ENCODE peak calls at places on chromosomes 5 and 9, in six cellular contexts. G, J, O, V, W and H are unnamed samples.

GRCh38 chr9:87570000-87570834 is 72.5 kb downstream of the DAPK1 start:
- DNase-seq in G (no peak), J (no peak), O (no peak), V (no peak), W (no peak), H (no peak)

GRCh38 chr5:107668154-107668932 is 2.4 kb downstream of the EFNA5 start:
- DNase-seq in G (no peak), J (no peak), O (no peak), V (no peak), W (peak; percentile 30), H (no peak)

GRCh38 chr9:93193373-93193725 is 9.4 kb downstream of the WNK2 start:
- DNase-seq in G (no peak), J (no peak), O (no peak), V (no peak), W (peak; percentile 29), H (no peak)

GRCh38 chr5:67194169-67194568 is 2.4 kb downstream of the CD180 start:
- DNase-seq in G (no peak), J (no peak), O (no peak), V (no peak), W (no peak), H (peak; percentile 73)

GRCh38 chr9:114504341-114505186 is 709 bp downstream of the WHRN start:
- DNase-seq in G (no peak), J (peak; percentile 31), O (peak; percentile 76), V (peak; percentile 58), W (peak; percentile 31), H (no peak)

GRCh38 chr9:135216666-135217431 is 129.4 kb downstream of the OLFM1 start:
- DNase-seq in G (no peak), J (no peak), O (no peak), V (no peak), W (no peak), H (no peak)

GRCh38 chr5:142655339-142656267 is 30.3 kb downstream of the FGF1 start:
- DNase-seq in G (no peak), J (peak; percentile 84), O (peak; percentile 88), V (peak; percentile 77), W (peak; percentile 52), H (peak; percentile 82)

GRCh38 chr9:92486371-92486770 is 4.1 kb upstream of the ASPN start:
- DNase-seq in G (no peak), J (no peak), O (no peak), V (no peak), W (no peak), H (no peak)

GRCh38 chr5:120545951-120546350 is 81.9 kb downstream of the PRR16 start:
- DNase-seq in G (no peak), J (peak; percentile 63), O (peak; percentile 32), V (no peak), W (no peak), H (no peak)

GRCh38 chr9:13209498-13209897 is 70.0 kb downstream of the MPDZ start:
- DNase-seq in G (no peak), J (no peak), O (no peak), V (no peak), W (no peak), H (no peak)

GRCh38 chr9:79895232-79895631 is 323.5 kb downstream of the TLE4 start:
- DNase-seq in G (no peak), J (no peak), O (no peak), V (no peak), W (no peak), H (no peak)

GRCh38 chr9:21402387-21403247 is 6.3 kb upstream of the IFNA8 start:
- DNase-seq in G (no peak), J (no peak), O (peak; percentile 58), V (no peak), W (no peak), H (no peak)

GRCh38 chr5:82365744-82366228 is 87.6 kb upstream of the RPS23 start:
- DNase-seq in G (no peak), J (peak; percentile 89), O (peak; percentile 78), V (peak; percentile 94), W (peak; percentile 100), H (no peak)

DNA sequence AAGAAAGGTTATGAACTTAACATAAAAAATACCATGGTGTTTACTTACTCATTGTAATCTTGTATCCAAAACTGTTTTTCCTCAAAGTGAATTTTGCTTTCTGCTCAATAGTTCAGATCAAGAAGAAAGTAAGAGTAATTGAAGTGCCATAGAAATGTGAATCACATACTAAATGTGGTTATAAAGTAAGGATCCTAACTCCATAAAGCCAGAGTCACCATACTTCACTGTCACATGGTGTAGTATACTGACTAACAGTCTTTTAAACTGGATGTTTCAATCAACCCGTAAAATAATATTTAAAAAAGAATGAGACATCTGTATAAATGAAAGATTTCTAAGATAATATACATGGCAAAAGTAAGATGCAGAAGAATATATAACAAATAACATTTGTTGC is 72.1 kb downstream of the NIPBL start:
- DNase-seq in G (no peak), J (no peak), O (peak; percentile 26), V (peak; percentile 10), W (no peak), H (no peak)
- H4K20me1 ChIP-seq in G (no peaks in the 10 kb centered on the region), J (no peaks in the 10 kb centered on the region), O (peaks cover 5% of the 10 kb centered on the region), V (peaks cover 34% of the 10 kb centered on the region), W (no peaks in the 10 kb centered on the region), H (no peaks in the 10 kb centered on the region)

GRCh38 chr5:123817267-123817666 is 305.3 kb downstream of the CSNK1G3 start:
- DNase-seq in G (no peak), J (no peak), O (no peak), V (no peak), W (no peak), H (no peak)

GRCh38 chr5:123819401-123819800 is 307.4 kb downstream of the CSNK1G3 start:
- DNase-seq in G (no peak), J (peak; percentile 41), O (no peak), V (peak; percentile 55), W (no peak), H (no peak)

GRCh38 chr5:123814796-123815479 is 303.0 kb downstream of the CSNK1G3 start:
- DNase-seq in G (no peak), J (peak; percentile 27), O (peak; percentile 13), V (no peak), W (no peak), H (peak; percentile 69)

GRCh38 chr5:123813937-123814624 is 302.1 kb downstream of the CSNK1G3 start:
- DNase-seq in G (peak; percentile 43), J (peak; percentile 53), O (peak; percentile 35), V (peak; percentile 34), W (peak; percentile 16), H (peak; percentile 84)

GRCh38 chr5:123819818-123820217 is 307.8 kb downstream of the CSNK1G3 start:
- DNase-seq in G (no peak), J (peak; percentile 88), O (peak; percentile 60), V (peak; percentile 78), W (no peak), H (no peak)
- H3K4me3 ChIP-seq in G (no peak overlapping the region), J (no peak overlapping the region), O (no peak overlapping the region), V (no peak overlapping the region), W (no peak overlapping the region), H (no peak overlapping the region)

GRCh38 chr9:125239631-125240597 is 1.2 kb downstream of the HSPA5 start:
- DNase-seq in G (no peak), J (no peak), O (no peak), V (no peak), W (no peak), H (peak; percentile 56)
- H4K20me1 ChIP-seq in G (peaks cover 5% of the 10 kb centered on the region), J (peaks cover 14% of the 10 kb centered on the region), O (peaks cover 41% of the 10 kb centered on the region), V (peaks cover 60% of the 10 kb centered on the region), W (peaks cover 18% of the 10 kb centered on the region), H (peaks cover 38% of the 10 kb centered on the region)

GRCh38 chr9:69258551-69258950 is 66.5 kb upstream of the ENTREP1 start:
- DNase-seq in G (no peak), J (no peak), O (no peak), V (no peak), W (no peak), H (no peak)
- H3K4me3 ChIP-seq in G (no peak overlapping the region), J (no peak overlapping the region), O (no peak overlapping the region), V (no peak overlapping the region), W (no peak overlapping the region), H (no peak overlapping the region)

GRCh38 chr9:131417264-131418142 is 23.6 kb downstream of the PRRC2B start:
- DNase-seq in G (peak; percentile 21), J (no peak), O (no peak), V (no peak), W (no peak), H (no peak)

GRCh38 chr9:131420913-131421312 is 27.0 kb downstream of the PRRC2B start:
- DNase-seq in G (no peak), J (peak; percentile 63), O (peak; percentile 76), V (no peak), W (peak; percentile 47), H (no peak)

GRCh38 chr9:131419716-131420115 is 25.8 kb downstream of the PRRC2B start:
- DNase-seq in G (no peak), J (no peak), O (no peak), V (no peak), W (no peak), H (no peak)

GRCh38 chr9:131418143-131419028 is 24.5 kb downstream of the PRRC2B start:
- DNase-seq in G (no peak), J (no peak), O (peak; percentile 51), V (no peak), W (no peak), H (no peak)

DNA sequence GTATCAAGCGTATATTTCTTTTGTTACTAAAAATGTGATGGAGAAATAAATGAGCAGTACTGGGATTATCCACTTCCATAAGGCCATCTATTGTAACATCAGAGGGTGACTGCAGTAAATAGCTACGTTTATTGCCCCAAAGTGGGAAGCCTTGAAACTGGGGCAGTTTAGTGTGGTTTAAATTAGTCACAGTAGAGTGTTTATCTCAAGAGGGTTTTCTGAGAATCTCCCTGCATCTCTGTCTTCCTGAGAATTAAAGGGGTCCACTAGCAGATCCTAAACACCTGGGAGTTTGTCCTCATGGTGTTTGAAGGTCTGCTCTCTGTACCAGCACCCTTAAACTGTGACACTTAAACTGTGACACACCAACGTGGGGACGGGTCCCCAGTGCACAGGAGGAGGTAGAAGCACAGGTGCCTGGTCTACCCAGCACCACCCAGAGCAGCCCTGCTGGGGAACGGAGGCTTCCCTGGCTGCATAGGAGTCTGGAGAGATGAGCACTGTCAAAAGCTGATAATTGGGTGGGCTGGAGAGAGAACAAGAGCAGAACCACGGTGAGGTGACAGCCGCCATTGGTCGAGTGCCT is 25.2 kb downstream of the PRRC2B start:
- DNase-seq in G (no peak), J (no peak), O (peak; percentile 75), V (no peak), W (no peak), H (no peak)
- H4K20me1 ChIP-seq in G (peaks cover 21% of the 10 kb centered on the region), J (peaks cover 7% of the 10 kb centered on the region), O (peaks cover 61% of the 10 kb centered on the region), V (peaks cover 74% of the 10 kb centered on the region), W (peaks cover 22% of the 10 kb centered on the region), H (peaks cover 91% of the 10 kb centered on the region)